ENCODE peak calls at places on chromosomes 7 and 10, in four cellular contexts. Y is progenitor cell of endocrine pancreas, O is uterus, R is WERI-Rb-1. K is an unnamed sample.

GRCh38 chr10:101760510-101760909 is 15.4 kb downstream of the FGF8 start:
- DNase-seq in Y (no peak), O (no peak), R (no peak), K (no peak)

GRCh38 chr10:69901623-69902505 is 100.2 kb downstream of the COL13A1 start:
- DNase-seq in Y (peak), O (peak), R (peak), K (peak)

GRCh38 chr7:36945612-36946400 is 221.5 kb upstream of the AOAH start:
- DNase-seq in Y (peak), O (no peak), R (peak), K (no peak)

GRCh38 chr7:140069298-140069949 is 6.7 kb upstream of the PARP12 start:
- DNase-seq in Y (no peak), O (no peak), R (no peak), K (no peak)

GRCh38 chr7:36277247-36277542 is 112.5 kb upstream of the ANLN start:
- DNase-seq in Y (no peak), O (no peak), R (no peak), K (no peak)

GRCh38 chr7:3879337-3880054 is 578.4 kb downstream of the SDK1 start:
- DNase-seq in Y (no peak), O (no peak), R (no peak), K (no peak)

GRCh38 chr7:96778263-96778662 is 68.6 kb upstream of the SEM1 start:
- DNase-seq in Y (no peak), O (no peak), R (peak), K (no peak)

GRCh38 chr10:132019366-132019765 is 37.6 kb upstream of the BNIP3 start:
- DNase-seq in Y (no peak), O (no peak), R (no peak), K (no peak)

GRCh38 chr10:79003183-79004100 is 65.3 kb upstream of the ZMIZ1 start:
- DNase-seq in Y (no peak), O (no peak), R (no peak), K (no peak)

GRCh38 chr10:24469993-24470392 is 253.7 kb downstream of the ARHGAP21 start:
- DNase-seq in Y (no peak), O (no peak), R (no peak), K (no peak)

GRCh38 chr7:28272461-28272877 is 91.9 kb upstream of the JAZF1 start:
- DNase-seq in Y (no peak), O (peak), R (peak), K (peak)

GRCh38 chr10:37711617-37712488 is 145.6 kb downstream of the ZNF248 start:
- DNase-seq in Y (no peak), O (no peak), R (no peak), K (no peak)

GRCh38 chr10:37710831-37711616 is 146.4 kb downstream of the ZNF248 start:
- DNase-seq in Y (no peak), O (no peak), R (no peak), K (no peak)

GRCh38 chr10:37704566-37704965 is 152.8 kb downstream of the ZNF248 start:
- DNase-seq in Y (no peak), O (no peak), R (no peak), K (no peak)

GRCh38 chr10:37703833-37704382 is 153.5 kb downstream of the ZNF248 start:
- DNase-seq in Y (no peak), O (no peak), R (no peak), K (no peak)

GRCh38 chr10:37707829-37708578 is 149.4 kb downstream of the ZNF248 start:
- DNase-seq in Y (no peak), O (no peak), R (no peak), K (no peak)
- TF ChIP-seq CTCF in Y (no peak), O (no peak), R (peak), K (no peak)

GRCh38 chr7:101171442-101171837 is 6.1 kb upstream of the VGF start:
- DNase-seq in Y (no peak), O (no peak), R (peak), K (no peak)

GRCh38 chr7:101168412-101169049 is 3.2 kb upstream of the VGF start:
- DNase-seq in Y (no peak), O (no peak), R (no peak), K (no peak)

GRCh38 chr7:101170617-101171441 is 5.5 kb upstream of the VGF start:
- DNase-seq in Y (no peak), O (no peak), R (no peak), K (no peak)

GRCh38 chr7:101169110-101169837 is 3.9 kb upstream of the VGF start:
- DNase-seq in Y (no peak), O (no peak), R (no peak), K (no peak)

GRCh38 chr7:101169838-101170531 is 4.6 kb upstream of the VGF start:
- DNase-seq in Y (peak), O (peak), R (peak), K (peak)
- TF ChIP-seq CTCF in Y (peak), O (peak), R (peak), K (peak)

GRCh38 chr7:39754326-39755120 is 131.2 kb downstream of the RALA start:
- DNase-seq in Y (no peak), O (peak), R (peak), K (no peak)
- TF ChIP-seq CTCF in Y (no peak), O (no peak), R (no peak), K (no peak)

DNA sequence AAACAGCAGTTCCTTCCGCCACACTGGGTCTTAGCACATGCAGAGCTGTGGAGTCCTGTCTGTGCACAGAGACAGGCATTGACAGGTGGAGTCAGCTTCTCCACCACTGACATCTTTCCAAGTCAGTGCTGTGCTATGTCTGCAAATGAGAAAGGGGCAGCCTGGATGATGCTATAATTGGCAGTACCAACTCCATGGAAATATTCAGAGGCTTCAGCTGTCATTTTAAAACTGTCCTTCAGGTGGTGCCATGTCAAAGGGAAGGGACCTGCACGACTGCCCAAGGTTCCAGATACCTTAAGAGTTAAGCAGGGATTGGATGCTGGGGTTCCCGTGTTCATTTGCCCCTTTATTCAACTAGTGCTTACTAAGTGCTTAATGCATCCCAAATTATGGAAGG is 258.0 kb upstream of the PRKCQ start:
- DNase-seq in Y (no peak), O (no peak), R (no peak), K (peak)
- TF ChIP-seq CTCF in Y (peak), O (no peak), R (no peak), K (peak)

DNA sequence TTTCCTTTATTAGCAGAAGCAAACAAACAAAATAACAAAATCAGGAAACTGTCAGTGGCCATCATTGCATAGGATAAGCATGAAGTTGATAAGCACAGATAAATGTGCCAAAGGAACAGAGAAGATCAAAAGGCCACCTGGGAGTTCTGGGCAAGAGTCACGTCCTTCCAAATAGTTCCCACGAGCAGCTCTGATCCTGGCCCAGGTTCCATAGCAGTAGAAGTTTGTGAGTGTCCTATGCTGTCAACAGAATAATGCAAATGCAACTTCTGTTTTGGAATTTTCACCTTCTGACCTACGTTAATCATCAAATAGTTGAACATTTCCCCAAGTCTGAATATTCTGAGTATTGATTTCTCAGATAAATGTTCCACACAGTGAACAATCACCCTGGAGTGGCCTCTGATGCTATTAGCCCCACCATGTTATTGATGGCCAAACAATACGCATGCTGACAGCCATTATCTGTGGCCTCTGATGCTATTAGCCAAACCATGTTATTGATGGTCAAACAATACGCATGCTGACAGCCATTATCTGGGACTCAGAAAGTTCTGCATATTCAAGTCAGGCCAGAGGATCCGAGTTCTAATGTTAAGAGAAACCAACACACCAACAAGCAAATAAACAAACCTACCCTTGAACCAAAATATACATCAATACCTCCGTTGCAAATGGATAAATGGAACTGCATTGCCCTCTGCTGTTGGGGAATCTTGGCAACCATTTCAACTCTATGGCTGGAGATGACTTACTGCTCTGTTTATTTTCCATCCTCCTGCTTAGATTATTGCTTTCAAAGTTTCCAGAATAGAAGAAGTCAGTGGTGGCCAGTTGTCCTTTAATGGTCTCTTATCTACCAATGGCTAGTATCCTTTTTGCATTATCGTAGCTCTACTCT is 63.3 kb downstream of the MRC1 start:
- DNase-seq in Y (no peak), O (no peak), R (no peak), K (peak)
- TF ChIP-seq CTCF in Y (peak), O (peak), R (peak), K (peak)

GRCh38 chr10:15442056-15442455 is 71.0 kb upstream of the FAM171A1 start:
- DNase-seq in Y (no peak), O (no peak), R (no peak), K (no peak)

GRCh38 chr10:15439381-15439837 is 68.3 kb upstream of the FAM171A1 start:
- DNase-seq in Y (no peak), O (peak), R (peak), K (peak)

GRCh38 chr10:15440204-15440711 is 69.2 kb upstream of the FAM171A1 start:
- DNase-seq in Y (no peak), O (no peak), R (no peak), K (no peak)

DNA sequence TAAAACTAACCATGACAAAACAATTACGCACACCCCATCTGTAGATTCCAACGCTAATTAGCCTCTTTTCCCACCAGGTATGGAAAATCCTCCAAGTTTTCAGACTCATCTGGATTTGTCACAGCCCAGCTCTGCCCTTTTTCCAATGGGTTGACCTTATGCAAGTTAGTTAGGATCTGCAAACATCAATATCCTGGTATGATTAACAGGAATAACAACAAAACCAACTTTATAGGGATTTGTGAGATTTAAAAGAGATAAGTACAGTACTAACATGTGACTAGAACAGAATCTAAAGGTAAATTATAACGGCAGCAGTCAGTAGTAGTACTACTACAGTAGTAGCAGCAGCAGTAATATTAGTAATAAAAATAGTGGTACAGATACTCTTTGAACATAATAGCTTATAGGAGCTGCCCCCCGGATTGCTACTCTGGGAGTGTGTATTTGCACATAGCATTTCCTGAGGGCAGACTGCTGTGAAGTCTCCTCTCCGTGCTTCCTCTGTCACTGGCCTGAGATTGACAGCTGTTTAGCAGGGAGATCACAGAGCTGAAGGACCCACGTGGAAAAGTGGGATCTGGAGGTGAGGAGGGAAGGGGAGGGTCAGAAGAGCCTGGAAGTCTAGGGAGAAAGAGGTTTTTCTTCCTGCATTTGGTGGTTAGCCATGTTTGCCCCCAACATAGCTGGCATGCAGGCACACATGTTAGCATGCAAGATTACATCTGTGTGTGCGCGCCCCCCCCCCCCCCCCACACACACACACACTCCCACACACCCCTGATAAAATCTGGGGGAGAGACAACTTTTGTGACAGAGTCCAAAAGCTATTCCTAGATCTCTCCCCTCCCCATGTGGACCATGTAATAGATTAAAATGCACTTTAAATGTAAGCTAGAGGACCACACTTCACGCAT is 73.3 kb upstream of the FAM171A1 start:
- DNase-seq in Y (no peak), O (no peak), R (no peak), K (no peak)
- TF ChIP-seq CTCF in Y (no peak), O (no peak), R (no peak), K (no peak)

K was measured in endothelial cell.